ENCODE peak calls at places on chromosomes 16 and 17, in nine cellular contexts. F is IMR-90, E is tibial artery, G is B cell, H is A549, Z is HepG2, A is fibroblast of pulmonary artery, P is LNCaP clone FGC, V is HCT116. N is an unnamed sample.

GRCh38 chr17:30565073-30565935 is 88.1 kb downstream of the GOSR1 start:
- DNase-seq in F (no peak), E (no peak), G (no peak), H (peak; percentile 25), Z (no peak), A (peak; percentile 9), P (no peak), V (no peak), N (no peak)

GRCh38 chr16:74625500-74626350 is 18.8 kb upstream of the GLG1 start:
- DNase-seq in F (no peak), E (peak; percentile 6), G (no peak), H (no peak), Z (no peak), A (no peak), P (no peak), V (no peak), N (no peak)

GRCh38 chr16:68287276-68288251 is 23.2 kb downstream of the SLC7A6OS start:
- DNase-seq in F (peak; percentile 86), E (peak; percentile 95), G (no peak), H (peak; percentile 27), Z (no peak), A (peak; percentile 86), P (no peak), V (no peak), N (peak; percentile 68)

GRCh38 chr16:81630632-81631026 is 148.5 kb upstream of the PLCG2 start:
- DNase-seq in F (no peak), E (no peak), G (no peak), H (no peak), Z (no peak), A (no peak), P (no peak), V (no peak), N (no peak)

GRCh38 chr16:66428682-66429251 is 1.7 kb downstream of the BEAN1 start:
- DNase-seq in F (no peak), E (no peak), G (no peak), H (no peak), Z (no peak), A (no peak), P (no peak), V (no peak), N (no peak)

GRCh38 chr17:74164446-74165045 is 38.9 kb upstream of the RPL38 start:
- DNase-seq in F (no peak), E (peak; percentile 25), G (no peak), H (no peak), Z (no peak), A (no peak), P (no peak), V (no peak), N (no peak)

GRCh38 chr16:16861546-16861945 is 482.6 kb downstream of the NPIPA7 start:
- DNase-seq in F (peak; percentile 32), E (no peak), G (peak; percentile 53), H (peak; percentile 52), Z (peak; percentile 49), A (peak; percentile 21), P (peak; percentile 6), V (peak; percentile 18), N (peak; percentile 25)

GRCh38 chr16:83508295-83508694 is 299.5 kb upstream of the HSBP1 start:
- DNase-seq in F (no peak), E (no peak), G (no peak), H (no peak), Z (no peak), A (no peak), P (no peak), V (no peak), N (no peak)

GRCh38 chr16:27240948-27241531 is 27.5 kb downstream of the NSMCE1 start:
- DNase-seq in F (peak; percentile 80), E (peak; percentile 69), G (no peak), H (no peak), Z (no peak), A (peak; percentile 77), P (no peak), V (no peak), N (no peak)

DNA sequence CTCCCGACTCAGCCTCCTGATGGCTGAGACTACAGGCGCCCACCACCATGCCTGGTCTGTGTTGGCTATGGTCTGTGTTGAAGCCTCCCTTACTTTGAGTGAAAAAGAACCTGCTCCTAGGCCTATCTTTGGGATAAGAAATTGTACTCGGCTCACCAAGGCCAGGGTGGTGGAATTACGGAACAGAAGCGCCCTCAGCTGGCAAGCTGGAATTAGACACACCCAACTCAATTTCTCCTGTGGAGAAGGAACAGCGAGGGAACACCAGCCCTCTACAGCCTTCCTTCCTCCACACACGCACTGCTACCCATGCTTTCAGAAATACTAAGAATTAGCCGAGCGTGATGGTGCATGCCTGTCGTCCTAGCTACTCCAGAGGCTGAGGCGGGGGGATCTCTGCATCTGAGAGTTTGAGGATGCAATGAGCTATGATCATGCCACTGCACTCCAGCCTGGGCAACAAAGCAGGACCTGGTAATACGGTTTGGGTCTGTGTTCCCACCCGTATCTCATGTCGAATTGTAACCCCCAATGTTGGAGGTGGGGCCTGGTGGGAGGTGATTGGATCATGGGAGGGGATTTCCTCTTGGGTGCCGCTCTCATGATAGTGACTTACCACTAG is 40.1 kb upstream of the RBBP6 start:
- DNase-seq in F (peak; percentile 11), E (no peak), G (no peak), H (peak; percentile 57), Z (peak; percentile 21), A (peak; percentile 29), P (no peak), V (peak; percentile 37), N (no peak)
- TF ChIP-seq CTCF in F (peak; percentile 50), E (no peak), G (no peak), H (peak; percentile 49), Z (peak; percentile 82), A (peak; percentile 39), P (peak; percentile 56), V (peak; percentile 61), N (peak; percentile 30)

GRCh38 chr17:9517396-9517795 is 58.2 kb downstream of the STX8 start:
- DNase-seq in F (no peak), E (no peak), G (no peak), H (no peak), Z (no peak), A (no peak), P (no peak), V (no peak), N (no peak)
- TF ChIP-seq CTCF in F (no peak), E (no peak), G (no peak), H (no peak), Z (no peak), A (no peak), P (no peak), V (peak; percentile 6), N (no peak)

GRCh38 chr17:27568811-27569210 is 62.2 kb upstream of the LGALS9 start:
- DNase-seq in F (no peak), E (no peak), G (no peak), H (no peak), Z (no peak), A (no peak), P (no peak), V (no peak), N (no peak)

GRCh38 chr17:27570578-27570914 is 60.4 kb upstream of the LGALS9 start:
- DNase-seq in F (no peak), E (no peak), G (no peak), H (no peak), Z (no peak), A (no peak), P (no peak), V (no peak), N (no peak)

GRCh38 chr17:27569884-27570577 is 61.0 kb upstream of the LGALS9 start:
- DNase-seq in F (no peak), E (no peak), G (no peak), H (no peak), Z (peak; percentile 87), A (no peak), P (no peak), V (no peak), N (no peak)

GRCh38 chr17:27568216-27568615 is 62.8 kb upstream of the LGALS9 start:
- DNase-seq in F (no peak), E (no peak), G (no peak), H (no peak), Z (no peak), A (no peak), P (no peak), V (no peak), N (no peak)

GRCh38 chr17:27569257-27569722 is 61.7 kb upstream of the LGALS9 start:
- DNase-seq in F (peak; percentile 34), E (no peak), G (no peak), H (peak; percentile 63), Z (no peak), A (no peak), P (no peak), V (no peak), N (no peak)
- TF ChIP-seq CTCF in F (peak; percentile 56), E (no peak), G (peak; percentile 46), H (peak; percentile 68), Z (peak; percentile 76), A (peak; percentile 71), P (peak; percentile 48), V (peak; percentile 92), N (peak; percentile 55)

GRCh38 chr17:41521574-41522261 is 3.0 kb upstream of the KRT15 start:
- DNase-seq in F (peak; percentile 91), E (no peak), G (no peak), H (peak; percentile 83), Z (peak; percentile 81), A (peak; percentile 78), P (no peak), V (peak; percentile 97), N (no peak)
- TF ChIP-seq CTCF in F (no peak), E (no peak), G (no peak), H (no peak), Z (no peak), A (no peak), P (no peak), V (no peak), N (no peak)

DNA sequence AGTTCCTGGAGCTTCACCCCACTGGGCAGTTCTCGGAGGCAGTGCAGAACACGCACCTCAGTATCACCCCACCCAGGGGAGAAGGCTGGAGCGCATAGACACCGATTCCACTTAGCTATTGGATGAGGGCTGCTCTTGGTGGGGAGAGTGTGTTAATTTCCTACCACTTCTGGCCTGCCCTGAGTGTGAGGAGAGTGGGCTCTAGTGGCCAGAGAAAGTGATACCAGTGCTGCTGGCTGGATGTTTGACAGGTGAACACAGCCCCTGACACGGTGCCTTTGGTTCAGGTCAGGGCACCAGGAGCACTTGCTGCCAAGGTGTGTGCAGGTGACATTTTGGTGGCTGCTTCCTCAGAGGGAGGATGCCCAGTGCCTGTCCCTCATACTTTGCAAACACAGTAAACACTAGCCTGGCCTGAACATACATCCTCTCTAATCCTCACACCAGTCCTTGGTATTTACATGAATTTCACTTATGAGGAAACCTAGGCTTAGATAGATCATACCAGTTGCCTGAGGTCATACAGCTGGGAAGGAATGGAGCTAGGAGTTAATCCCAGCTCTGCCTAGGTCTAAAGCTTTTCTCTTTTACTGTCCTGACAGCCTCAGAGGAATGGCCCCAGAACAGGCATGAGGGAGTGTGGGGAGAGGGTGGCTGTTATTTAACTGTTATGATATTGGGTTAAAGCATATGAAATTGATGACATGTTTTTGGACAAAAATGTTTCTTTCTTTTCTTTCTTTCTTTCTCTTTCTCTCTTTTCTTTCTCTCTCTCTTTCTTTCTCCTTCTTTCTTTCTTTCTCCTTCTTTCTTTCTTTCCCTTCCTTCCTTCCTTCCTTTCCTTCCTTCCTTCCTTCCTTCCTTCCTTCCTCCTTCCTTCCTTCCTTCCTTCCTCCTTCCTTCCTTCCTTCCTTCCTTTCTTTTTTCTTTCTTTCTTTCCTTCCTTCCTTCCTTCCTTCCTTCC is 21.0 kb upstream of the ITGAX start:
- DNase-seq in F (peak; percentile 13), E (no peak), G (peak; percentile 56), H (peak; percentile 73), Z (peak; percentile 66), A (peak; percentile 10), P (peak; percentile 10), V (peak; percentile 52), N (no peak)
- TF ChIP-seq CTCF in F (no peak), E (no peak), G (peak; percentile 64), H (peak; percentile 51), Z (peak; percentile 84), A (peak; percentile 16), P (peak; percentile 45), V (peak; percentile 66), N (peak; percentile 25)

N was measured in heart right ventricle.